ENCODE peak calls at places on chromosome 3, in seven cellular contexts. A is ascending aorta, M is ovary, B is astrocyte of the spinal cord, X is cardiac muscle cell, K is OCI-LY7, G is A549. W is an unnamed sample.

GRCh38 chr3:81580399-81580798 is 181.0 kb downstream of the GBE1 start:
- DNase-seq in A (no peak), M (no peak), B (no peak), X (no peak), K (no peak), G (no peak), W (no peak)

GRCh38 chr3:5115506-5116162 is 6.5 kb upstream of the ARL8B start:
- DNase-seq in A (no peak), M (no peak), B (no peak), X (no peak), K (no peak), G (no peak), W (no peak)

GRCh38 chr3:142735462-142735861 is 11.6 kb downstream of the TRPC1 start:
- DNase-seq in A (no peak), M (no peak), B (no peak), X (no peak), K (no peak), G (no peak), W (no peak)

GRCh38 chr3:111690242-111690641 is 95.1 kb upstream of the ZBED2 start:
- DNase-seq in A (no peak), M (no peak), B (peak), X (no peak), K (no peak), G (no peak), W (no peak)

GRCh38 chr3:137121704-137122314 is 164.0 kb downstream of the IL20RB start:
- DNase-seq in A (no peak), M (no peak), B (peak), X (peak), K (peak), G (no peak), W (no peak)

GRCh38 chr3:122356402-122356801 is 26.6 kb downstream of the MIX23 start:
- DNase-seq in A (no peak), M (peak), B (peak), X (peak), K (peak), G (peak), W (no peak)

GRCh38 chr3:139778884-139779283 is 101.1 kb upstream of the NMNAT3 start:
- DNase-seq in A (no peak), M (peak), B (no peak), X (peak), K (no peak), G (no peak), W (no peak)

GRCh38 chr3:48338635-48339034 is 5.2 kb upstream of the SPINK8 start:
- DNase-seq in A (no peak), M (no peak), B (no peak), X (no peak), K (no peak), G (no peak), W (no peak)

GRCh38 chr3:186025161-186025560 is 83.7 kb downstream of the ETV5 start:
- DNase-seq in A (no peak), M (no peak), B (peak), X (peak), K (no peak), G (no peak), W (no peak)

GRCh38 chr3:57911588-57911987 is 96.6 kb upstream of the FLNB start:
- DNase-seq in A (no peak), M (no peak), B (peak), X (no peak), K (no peak), G (no peak), W (no peak)

GRCh38 chr3:114144909-114145688 is 33.8 kb downstream of the DRD3 start:
- DNase-seq in A (no peak), M (no peak), B (peak), X (peak), K (no peak), G (no peak), W (peak)

GRCh38 chr3:53812434-53812833 is 33.8 kb downstream of the CHDH start:
- DNase-seq in A (no peak), M (no peak), B (no peak), X (no peak), K (no peak), G (no peak), W (no peak)

GRCh38 chr3:52388933-52389332 is 56.0 kb downstream of the SEMA3G start:
- DNase-seq in A (no peak), M (no peak), B (no peak), X (no peak), K (peak), G (no peak), W (no peak)
- TF ChIP-seq CTCF in A (no peak), M (no peak), B (no peak), X (no peak), K (peak), G (no peak), W (peak)

GRCh38 chr3:35739964-35740527 is 100.7 kb downstream of the ARPP21 start:
- DNase-seq in A (no peak), M (no peak), B (no peak), X (no peak), K (no peak), G (no peak), W (no peak)
- H3K4me3 ChIP-seq in A (no peak), M (no peak), B (no peak), X (no peak), K (no peak), G (no peak), W (no peak)

GRCh38 chr3:23648326-23648964 is 157.3 kb upstream of the UBE2E1 start:
- DNase-seq in A (no peak), M (no peak), B (peak), X (peak), K (no peak), G (no peak), W (no peak)
- TF ChIP-seq CTCF in A (no peak), M (no peak), B (no peak), X (peak), K (peak), G (peak), W (peak)

DNA sequence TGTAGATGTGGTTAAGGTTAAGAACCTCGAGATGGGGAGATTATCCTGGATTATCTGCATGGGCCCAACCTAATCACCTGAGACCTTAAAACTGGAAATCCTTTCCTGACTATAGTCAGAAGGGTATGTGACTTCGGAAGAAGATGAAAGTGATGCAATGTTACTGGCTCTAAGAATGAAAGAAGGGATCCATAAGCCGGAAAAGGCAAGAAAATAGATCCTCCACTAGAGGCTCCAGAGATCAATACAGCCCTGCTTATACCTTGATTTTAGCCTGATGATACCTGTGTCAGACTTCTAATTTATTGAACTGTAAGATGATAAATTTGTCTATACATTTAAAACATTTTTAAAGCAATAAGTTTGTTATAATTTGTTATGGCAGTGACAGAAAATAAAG is 21.5 kb upstream of the GASK1A start:
- DNase-seq in A (no peak), M (no peak), B (no peak), X (no peak), K (no peak), G (no peak), W (no peak)
- H3K4me3 ChIP-seq in A (no peak), M (no peak), B (no peak), X (no peak), K (no peak), G (no peak), W (no peak)

GRCh38 chr3:51434110-51434509 is 43.0 kb downstream of the RBM15B start:
- DNase-seq in A (no peak), M (no peak), B (no peak), X (no peak), K (no peak), G (no peak), W (no peak)

GRCh38 chr3:51429138-51429537 is 38.1 kb downstream of the RBM15B start:
- DNase-seq in A (no peak), M (no peak), B (no peak), X (no peak), K (no peak), G (no peak), W (no peak)

GRCh38 chr3:51436998-51437639 is 46.0 kb downstream of the RBM15B start:
- DNase-seq in A (no peak), M (no peak), B (no peak), X (no peak), K (no peak), G (no peak), W (no peak)

DNA sequence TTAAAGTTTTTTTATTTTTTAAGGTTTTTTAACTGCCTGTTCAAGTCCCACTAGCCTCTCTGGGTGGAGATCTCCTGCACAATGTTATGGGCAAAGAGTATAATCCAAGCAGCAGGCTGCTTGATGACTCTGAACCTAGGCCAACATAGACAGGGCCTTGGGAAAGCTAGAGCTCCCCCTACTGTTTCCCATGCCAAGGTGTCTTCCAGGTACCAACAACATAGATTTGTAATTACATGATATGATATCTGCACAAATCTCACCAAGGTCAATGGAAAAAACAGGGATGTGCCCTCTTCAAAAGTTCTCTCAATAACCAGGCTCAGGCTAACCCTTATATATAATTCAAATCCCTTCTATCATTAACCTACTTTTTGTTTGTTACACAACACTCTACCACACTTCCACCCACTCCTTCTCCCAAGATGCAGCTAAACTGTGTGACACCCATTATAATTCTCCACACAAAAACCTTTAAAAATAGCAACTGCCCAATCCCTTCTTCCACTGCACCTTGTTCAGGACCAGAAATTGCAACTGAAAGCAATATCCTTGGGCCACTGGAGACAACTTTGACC is 43.8 kb downstream of the RBM15B start:
- DNase-seq in A (no peak), M (no peak), B (peak), X (peak), K (peak), G (peak), W (no peak)
- TF ChIP-seq CTCF in A (peak), M (no peak), B (peak), X (peak), K (peak), G (peak), W (peak)

GRCh38 chr3:39149059-39149455 is 4.3 kb downstream of the CSRNP1 start:
- DNase-seq in A (no peak), M (no peak), B (no peak), X (no peak), K (peak), G (no peak), W (no peak)

GRCh38 chr3:39147711-39148115 is 5.7 kb downstream of the CSRNP1 start:
- DNase-seq in A (no peak), M (peak), B (peak), X (peak), K (peak), G (no peak), W (no peak)

GRCh38 chr3:39149498-39150169 is 3.8 kb downstream of the CSRNP1 start:
- DNase-seq in A (no peak), M (no peak), B (no peak), X (no peak), K (no peak), G (no peak), W (no peak)

GRCh38 chr3:39147374-39147709 is 6.0 kb downstream of the CSRNP1 start:
- DNase-seq in A (no peak), M (no peak), B (no peak), X (no peak), K (no peak), G (no peak), W (no peak)

GRCh38 chr3:39148116-39149058 is 5.0 kb downstream of the CSRNP1 start:
- DNase-seq in A (no peak), M (peak), B (peak), X (peak), K (peak), G (no peak), W (no peak)
- H3K4me3 ChIP-seq in A (peak), M (no peak), B (no peak), X (no peak), K (peak), G (peak), W (peak)

GRCh38 chr3:32719931-32720330 is 34.9 kb downstream of the CNOT10 start:
- DNase-seq in A (no peak), M (no peak), B (no peak), X (no peak), K (no peak), G (no peak), W (no peak)

GRCh38 chr3:32719335-32719734 is 34.3 kb downstream of the CNOT10 start:
- DNase-seq in A (no peak), M (no peak), B (no peak), X (no peak), K (no peak), G (no peak), W (no peak)
- TF ChIP-seq CTCF in A (no peak), M (no peak), B (no peak), X (no peak), K (no peak), G (no peak), W (no peak)

DNA sequence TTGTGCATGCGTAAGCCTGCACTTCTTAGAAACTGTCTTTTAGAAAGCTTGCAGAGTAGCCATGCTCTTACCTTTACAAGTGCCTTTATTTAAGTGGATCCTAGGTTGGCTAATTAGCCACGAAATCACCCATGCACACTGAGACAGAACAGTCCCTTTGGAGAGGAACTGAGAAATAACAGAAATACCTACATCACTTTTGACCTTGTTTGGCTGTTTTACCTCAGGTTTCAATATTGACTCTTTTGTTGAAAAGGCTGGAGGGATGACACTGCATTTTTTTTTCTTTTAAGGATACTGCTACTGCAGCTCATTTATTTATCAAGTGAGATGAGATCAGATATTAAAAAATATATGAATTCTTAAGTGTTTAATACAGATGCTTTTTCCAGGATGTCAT is 155.6 kb upstream of the GOLIM4 start:
- DNase-seq in A (no peak), M (no peak), B (peak), X (no peak), K (peak), G (no peak), W (no peak)
- H3K4me3 ChIP-seq in A (no peak), M (no peak), B (no peak), X (peak), K (no peak), G (no peak), W (no peak)

GRCh38 chr3:128492353-128493220 is at the start of gene GATA2:
- DNase-seq in A (no peak), M (no peak), B (no peak), X (no peak), K (peak), G (no peak), W (no peak)
- TF ChIP-seq CTCF in A (no peak), M (no peak), B (no peak), X (no peak), K (peak), G (no peak), W (no peak)